ENCODE peak calls at places on chromosomes 6 and 20, in eight cellular contexts. H is neuronal stem cell, N is mammary epithelial cell, J is H9, P is right cardiac atrium, W is tibial artery, A is IMR-90, O is pancreas. I is an unnamed sample.

GRCh38 chr6:33633462-33634158 is 12.5 kb downstream of the ITPR3 start:
- DNase-seq in W (peak), N (peak), O (peak), A (peak), H (no peak), J (peak), P (peak), I (no peak)

GRCh38 chr20:22567944-22568871 is 16.2 kb downstream of the FOXA2 start:
- DNase-seq in J (peak), P (no peak), H (no peak), N (no peak), O (peak), W (no peak), A (no peak), I (no peak)

GRCh38 chr6:83574783-83575182 is 62.4 kb downstream of the PRSS35 start:
- DNase-seq in N (no peak), W (no peak), P (no peak), A (no peak), J (no peak), O (no peak), H (no peak), I (no peak)

GRCh38 chr6:148996815-148997214 is 250.0 kb downstream of the UST start:
- DNase-seq in J (no peak), O (no peak), P (no peak), N (no peak), H (no peak), A (no peak), W (no peak), I (no peak)

GRCh38 chr6:134079406-134079921 is 27.0 kb upstream of the SLC2A12 start:
- DNase-seq in J (no peak), N (no peak), W (no peak), H (no peak), O (no peak), P (no peak), A (no peak), I (no peak)

GRCh38 chr20:63369724-63370622 is 8.8 kb upstream of the CHRNA4 start:
- DNase-seq in A (no peak), O (peak), W (no peak), J (no peak), N (no peak), H (no peak), P (no peak), I (no peak)

GRCh38 chr6:71419954-71420692 is 131.5 kb downstream of the OGFRL1 start:
- DNase-seq in O (peak), J (no peak), W (peak), A (peak), P (peak), H (peak), N (no peak), I (no peak)

GRCh38 chr6:130018292-130018829 is at the start of gene L3MBTL3:
- DNase-seq in N (peak), J (peak), A (peak), W (peak), H (peak), P (peak), O (peak), I (peak)

GRCh38 chr6:92559002-92559401 is 860.4 kb downstream of the EPHA7 start:
- DNase-seq in W (no peak), O (no peak), N (no peak), H (no peak), J (no peak), P (no peak), A (no peak), I (no peak)

DNA sequence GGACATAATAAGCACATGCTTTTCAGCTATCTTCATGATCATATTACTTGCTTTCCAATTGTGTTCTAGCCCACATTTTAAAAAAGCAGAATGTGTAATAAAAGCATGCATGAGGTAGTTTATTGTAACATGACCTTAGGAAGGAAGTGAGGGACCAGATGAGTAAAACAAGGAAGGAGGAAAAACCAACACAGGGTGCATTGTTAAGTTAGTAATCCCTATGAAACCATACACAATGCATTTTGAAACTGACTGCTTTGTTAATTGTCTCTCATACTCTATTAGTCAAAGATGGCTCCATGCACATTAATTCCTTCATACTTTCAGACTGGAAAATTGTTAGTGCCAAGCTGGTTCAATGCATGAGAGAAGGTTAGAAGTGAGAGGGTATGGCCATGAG is 37.7 kb upstream of the CENPW start:
- DNase-seq in W (no peak), H (no peak), N (peak), P (no peak), A (no peak), O (no peak), J (no peak), I (no peak)
- H3K27ac ChIP-seq in W (no peak), H (no peak), N (no peak), P (no peak), A (no peak), O (no peak), J (no peak), I (no peak)

GRCh38 chr6:40909811-40910210 is 129.2 kb downstream of the UNC5CL start:
- DNase-seq in W (no peak), N (peak), A (no peak), P (no peak), O (no peak), J (no peak), H (no peak), I (no peak)

GRCh38 chr6:40910260-40910893 is 128.6 kb downstream of the UNC5CL start:
- DNase-seq in A (no peak), P (no peak), J (no peak), N (no peak), H (no peak), W (no peak), O (no peak), I (no peak)

GRCh38 chr6:40904583-40905194 is 134.3 kb downstream of the UNC5CL start:
- DNase-seq in P (no peak), W (no peak), H (no peak), O (no peak), A (no peak), J (no peak), N (no peak), I (no peak)

GRCh38 chr6:40906759-40907158 is 132.3 kb downstream of the UNC5CL start:
- DNase-seq in O (no peak), P (no peak), A (no peak), N (peak), W (no peak), J (no peak), H (no peak), I (no peak)

GRCh38 chr6:40907198-40907701 is 131.8 kb downstream of the UNC5CL start:
- DNase-seq in N (peak), O (no peak), P (peak), H (no peak), J (no peak), A (peak), W (no peak), I (no peak)
- H3K27ac ChIP-seq in N (peak), O (no peak), P (peak), H (no peak), J (no peak), A (no peak), W (no peak), I (no peak)

GRCh38 chr6:13113956-13114593 is 214.3 kb downstream of the TBC1D7 start:
- DNase-seq in H (no peak), W (no peak), O (no peak), A (no peak), N (no peak), P (no peak), J (no peak), I (no peak)
- H3K27ac ChIP-seq in H (no peak), W (peak), O (no peak), A (no peak), N (no peak), P (no peak), J (no peak), I (no peak)

GRCh38 chr20:34578521-34579147 is 20.1 kb downstream of the MAP1LC3A start:
- DNase-seq in N (no peak), A (no peak), P (no peak), W (no peak), H (no peak), J (no peak), O (no peak), I (no peak)

GRCh38 chr20:34580588-34580940 is 22.0 kb downstream of the MAP1LC3A start:
- DNase-seq in A (no peak), N (no peak), W (no peak), P (no peak), O (no peak), H (no peak), J (no peak), I (no peak)

GRCh38 chr20:34581341-34582189 is 23.0 kb downstream of the MAP1LC3A start:
- DNase-seq in J (no peak), N (no peak), W (peak), O (no peak), A (peak), P (peak), H (no peak), I (no peak)

GRCh38 chr20:34579191-34579661 is 20.7 kb downstream of the MAP1LC3A start:
- DNase-seq in N (peak), A (peak), P (peak), W (peak), J (no peak), O (no peak), H (no peak), I (no peak)

GRCh38 chr20:34579936-34580587 is 21.5 kb downstream of the MAP1LC3A start:
- DNase-seq in N (peak), W (no peak), A (peak), O (no peak), H (no peak), J (no peak), P (no peak), I (no peak)
- H3K27ac ChIP-seq in N (peak), W (no peak), A (no peak), O (no peak), H (no peak), J (no peak), P (no peak), I (no peak)

GRCh38 chr6:154122195-154122925 is 83.3 kb downstream of the OPRM1 start:
- DNase-seq in H (no peak), J (no peak), O (no peak), A (no peak), W (no peak), N (no peak), P (no peak), I (no peak)
- H3K27ac ChIP-seq in H (no peak), J (no peak), O (no peak), A (no peak), W (no peak), N (no peak), P (no peak), I (no peak)

GRCh38 chr20:50195524-50196120 is 5.0 kb downstream of the CEBPB start:
- DNase-seq in N (no peak), O (no peak), A (peak), W (no peak), J (no peak), P (no peak), H (no peak), I (no peak)
- H3K27ac ChIP-seq in N (no peak), O (peak), A (no peak), W (peak), J (no peak), P (peak), H (no peak), I (peak)

DNA sequence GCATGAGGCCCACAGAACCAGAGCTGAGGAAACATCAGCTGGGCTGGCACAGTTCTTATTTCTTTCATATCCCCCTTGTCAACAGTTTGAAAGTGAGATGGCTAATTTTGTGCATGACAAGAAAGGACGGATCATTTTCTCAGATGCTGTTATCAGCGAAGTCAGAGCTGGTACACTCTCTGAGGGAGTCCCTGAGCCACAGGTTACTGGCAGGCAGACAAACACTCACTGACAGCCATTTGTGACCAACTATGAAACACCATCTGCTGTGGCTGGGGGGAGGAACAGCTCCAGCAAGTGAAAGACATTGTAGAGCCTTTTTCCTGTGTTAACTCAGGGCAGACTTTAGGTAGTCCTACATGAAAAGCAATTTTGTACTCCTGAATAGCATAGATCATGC is 22.2 kb downstream of the OLIG3 start:
- DNase-seq in N (no peak), P (no peak), W (no peak), J (no peak), O (no peak), H (no peak), A (no peak), I (no peak)
- H3K27ac ChIP-seq in N (no peak), P (no peak), W (no peak), J (no peak), O (no peak), H (no peak), A (no peak), I (no peak)

GRCh38 chr6:170402318-170403040 is 95.9 kb downstream of the FAM120B start:
- DNase-seq in W (no peak), O (no peak), A (no peak), P (no peak), H (no peak), J (no peak), N (no peak), I (no peak)

GRCh38 chr6:170404036-170404435 is 97.5 kb downstream of the FAM120B start:
- DNase-seq in J (no peak), H (no peak), O (no peak), W (no peak), N (no peak), P (no peak), A (no peak), I (no peak)

GRCh38 chr6:170403451-170403850 is 96.9 kb downstream of the FAM120B start:
- DNase-seq in A (peak), W (no peak), O (no peak), J (peak), N (no peak), H (peak), P (no peak), I (no peak)

GRCh38 chr6:170405311-170405975 is 98.9 kb downstream of the FAM120B start:
- DNase-seq in H (no peak), N (peak), J (no peak), A (peak), W (no peak), O (no peak), P (no peak), I (peak)

DNA sequence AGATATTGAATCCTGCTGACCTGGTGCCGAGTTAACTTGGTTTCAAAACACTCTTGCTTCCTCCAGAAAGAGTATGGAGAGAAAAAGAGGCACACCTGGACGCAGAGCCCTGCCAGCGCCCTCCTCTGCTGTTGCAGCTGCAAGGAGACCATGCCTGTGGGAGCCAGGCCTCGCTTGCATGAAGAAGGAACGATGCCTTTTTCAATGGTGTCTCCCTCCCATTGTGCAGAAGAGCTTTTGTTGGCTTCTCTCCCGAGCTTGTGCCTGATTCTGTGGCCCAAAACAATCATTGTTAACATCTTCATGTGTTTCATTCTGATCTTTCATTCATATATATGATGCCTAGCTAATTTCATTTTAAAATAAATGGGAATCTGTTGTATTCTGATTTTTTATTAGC is 98.1 kb downstream of the FAM120B start:
- DNase-seq in A (no peak), J (no peak), N (no peak), O (no peak), P (no peak), H (no peak), W (no peak), I (no peak)
- H3K27ac ChIP-seq in A (peak), J (no peak), N (peak), O (no peak), P (no peak), H (no peak), W (no peak), I (peak)